ENCODE peak calls at places on chromosome 6, in seven cellular contexts. M is CD4-positive, alpha-beta T cell; K is suprapubic skin; C is body of pancreas; I is stomach; R is heart right ventricle; Q is adrenal gland. H is an unnamed sample.

GRCh38 chr6:126724821-126725220 is 384.9 kb downstream of the CENPW start:
- DNase-seq in M (no peak), K (no peak), C (no peak), I (no peak), R (no peak), Q (no peak), H (peak)

GRCh38 chr6:140071115-140071514 is 696.7 kb upstream of the CITED2 start:
- DNase-seq in M (no peak), K (no peak), C (peak), I (no peak), R (no peak), Q (peak), H (peak)

GRCh38 chr6:170473226-170473789 is 79.8 kb downstream of the PSMB1 start:
- DNase-seq in M (no peak), K (no peak), C (no peak), I (no peak), R (no peak), Q (no peak), H (no peak)

GRCh38 chr6:13194852-13195251 is 133.5 kb downstream of the TBC1D7 start:
- DNase-seq in M (no peak), K (no peak), C (peak), I (peak), R (peak), Q (peak), H (peak)

GRCh38 chr6:135904666-135905065 is 53.2 kb downstream of the PDE7B start:
- DNase-seq in M (no peak), K (no peak), C (no peak), I (no peak), R (no peak), Q (no peak), H (no peak)

GRCh38 chr6:9576521-9576920 is 838.4 kb downstream of the TFAP2A start:
- DNase-seq in M (no peak), K (no peak), C (no peak), I (no peak), R (no peak), Q (no peak), H (no peak)

GRCh38 chr6:167676000-167676665 is 150.6 kb upstream of the AFDN start:
- DNase-seq in M (no peak), K (peak), C (peak), I (peak), R (peak), Q (peak), H (peak)

GRCh38 chr6:11767458-11767857 is 11.1 kb downstream of the ADTRP start:
- DNase-seq in M (no peak), K (no peak), C (no peak), I (no peak), R (no peak), Q (no peak), H (no peak)

GRCh38 chr6:157162756-157163433 is 160.4 kb downstream of the TMEM242 start:
- DNase-seq in M (no peak), K (no peak), C (no peak), I (no peak), R (no peak), Q (no peak), H (no peak)

GRCh38 chr6:100283288-100283687 is 181.4 kb downstream of the SIM1 start:
- DNase-seq in M (no peak), K (no peak), C (no peak), I (no peak), R (no peak), Q (no peak), H (peak)

GRCh38 chr6:158560787-158561246 is 926 bp downstream of the TMEM181 start:
- DNase-seq in M (no peak), K (no peak), C (peak), I (peak), R (no peak), Q (peak), H (no peak)

GRCh38 chr6:139017227-139017626 is 11.3 kb upstream of the ABRACL start:
- DNase-seq in M (no peak), K (no peak), C (peak), I (no peak), R (no peak), Q (no peak), H (no peak)

GRCh38 chr6:36372088-36372487 is 15.4 kb downstream of the ETV7 start:
- DNase-seq in M (no peak), K (no peak), C (no peak), I (no peak), R (no peak), Q (no peak), H (no peak)

DNA sequence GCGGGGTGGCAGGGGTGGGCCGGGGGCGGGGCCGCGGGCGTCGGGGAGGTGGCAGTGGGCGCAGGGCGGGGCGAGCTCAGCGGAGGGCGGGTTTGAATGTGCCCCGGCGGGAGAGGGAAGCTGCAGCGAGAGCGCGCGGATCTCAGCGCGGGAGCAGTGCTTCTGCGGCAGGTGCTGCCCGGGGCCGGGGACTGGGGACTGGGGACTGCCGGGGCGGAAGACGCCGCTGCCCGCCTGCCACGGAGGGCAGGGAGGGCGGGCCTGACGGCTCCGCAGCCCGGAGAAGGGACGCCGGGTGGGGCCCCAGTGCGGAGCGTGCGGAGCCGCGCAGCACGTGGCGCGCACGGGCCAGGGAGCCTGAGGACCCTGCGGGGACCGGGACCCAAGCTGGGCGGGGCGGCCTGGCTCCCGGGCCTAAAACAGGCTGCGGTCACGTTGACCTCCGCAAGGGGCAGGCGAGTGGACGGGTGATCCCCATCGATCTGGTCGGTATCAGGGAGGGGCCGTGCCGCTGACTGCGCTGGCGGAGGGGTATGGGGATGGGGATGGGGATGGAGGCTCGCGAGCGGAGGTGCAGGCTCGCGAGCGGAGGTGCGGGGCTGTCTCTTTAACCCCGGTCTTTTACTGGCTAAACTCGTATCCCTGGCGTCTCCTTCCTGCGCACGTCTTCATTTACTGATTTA is at the start of gene SLC29A1:
- DNase-seq in M (peak), K (peak), C (peak), I (peak), R (peak), Q (peak), H (peak)
- TF ChIP-seq CTCF in M (no peak), K (no peak), C (peak), I (no peak), R (peak), Q (no peak), H (no peak)

GRCh38 chr6:82616386-82617028 is 252.9 kb downstream of the TPBG start:
- DNase-seq in M (no peak), K (no peak), C (no peak), I (no peak), R (no peak), Q (no peak), H (peak)
- TF ChIP-seq CTCF in M (no peak), K (no peak), C (no peak), I (no peak), R (no peak), Q (no peak), H (no peak)

GRCh38 chr6:109958626-109959025 is 19.5 kb upstream of the GPR6 start:
- DNase-seq in M (no peak), K (no peak), C (no peak), I (no peak), R (no peak), Q (no peak), H (no peak)
- TF ChIP-seq CTCF in M (no peak), K (no peak), C (no peak), I (no peak), R (no peak), Q (no peak), H (no peak)

GRCh38 chr6:122401104-122401503 is 1.7 kb downstream of the HSF2 start:
- DNase-seq in M (no peak), K (no peak), C (no peak), I (no peak), R (no peak), Q (no peak), H (no peak)

GRCh38 chr6:122400121-122400450 is 634 bp downstream of the HSF2 start:
- DNase-seq in M (peak), K (peak), C (no peak), I (no peak), R (peak), Q (no peak), H (no peak)

GRCh38 chr6:122399055-122399347 is 451 bp upstream of the HSF2 start:
- DNase-seq in M (no peak), K (no peak), C (no peak), I (no peak), R (no peak), Q (no peak), H (no peak)

GRCh38 chr6:122400467-122401089 is 1.1 kb downstream of the HSF2 start:
- DNase-seq in M (no peak), K (no peak), C (no peak), I (no peak), R (no peak), Q (no peak), H (no peak)

GRCh38 chr6:122399348-122400120 is at the start of gene HSF2:
- DNase-seq in M (peak), K (peak), C (peak), I (peak), R (peak), Q (peak), H (peak)
- TF ChIP-seq CTCF in M (peak), K (no peak), C (peak), I (no peak), R (peak), Q (no peak), H (peak)

GRCh38 chr6:23446394-23447001 is 679.5 kb upstream of the NRSN1 start:
- DNase-seq in M (no peak), K (no peak), C (no peak), I (no peak), R (peak), Q (no peak), H (peak)
- TF ChIP-seq CTCF in M (no peak), K (no peak), C (peak), I (no peak), R (peak), Q (no peak), H (peak)

GRCh38 chr6:79946242-79946641 is 1.1 kb downstream of the ELOVL4 start:
- DNase-seq in M (no peak), K (no peak), C (no peak), I (no peak), R (no peak), Q (no peak), H (peak)
- TF ChIP-seq CTCF in M (peak), K (no peak), C (no peak), I (no peak), R (no peak), Q (no peak), H (peak)

GRCh38 chr6:47810885-47811284 is 29.1 kb downstream of the OPN5 start:
- DNase-seq in M (no peak), K (no peak), C (no peak), I (no peak), R (no peak), Q (no peak), H (no peak)
- TF ChIP-seq CTCF in M (no peak), K (no peak), C (no peak), I (no peak), R (no peak), Q (no peak), H (no peak)

DNA sequence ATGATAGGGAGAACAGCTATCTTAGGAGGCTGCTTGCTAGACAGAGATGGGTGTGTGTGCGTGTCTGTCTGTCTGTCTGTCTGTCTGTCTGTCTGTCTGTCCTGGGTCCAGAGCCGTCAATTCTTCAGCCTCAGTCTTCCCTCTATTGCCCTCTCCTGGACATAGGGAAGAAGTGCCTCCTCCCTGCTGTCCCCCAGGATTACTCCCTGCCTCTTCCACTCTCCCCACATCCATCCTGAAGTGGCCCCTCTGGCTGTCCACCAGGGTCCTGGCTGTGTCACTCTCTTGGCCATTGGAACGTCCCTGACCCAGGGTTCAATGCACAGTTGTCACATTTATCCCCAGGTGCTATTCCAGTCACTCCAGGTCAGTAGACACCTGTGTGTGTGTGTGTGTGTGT is 10.2 kb downstream of the TREML2 start:
- DNase-seq in M (no peak), K (no peak), C (no peak), I (no peak), R (no peak), Q (no peak), H (no peak)
- TF ChIP-seq CTCF in M (no peak), K (no peak), C (no peak), I (no peak), R (no peak), Q (no peak), H (no peak)

H was measured in fibroblast of pulmonary artery.